ENCODE peak calls at places on chromosomes 13 and 19, in seven cellular contexts. One of them, this sample, is unnamed.

GRCh38 chr19:28523619-28524018 is 689.3 kb downstream of the UQCRFS1 start:
- DNase-seq in ovary: no peak
- DNase-seq in gastrocnemius medialis: peak
- DNase-seq in heart right ventricle: no peak
- DNase-seq in AG04450: no peak
- DNase-seq in dorsolateral prefrontal cortex: no peak
- DNase-seq in stomach: no peak
- DNase-seq in this sample: no peak

GRCh38 chr13:100209857-100210580 is 121.1 kb downstream of the PCCA start:
- DNase-seq in ovary: no peak
- DNase-seq in gastrocnemius medialis: no peak
- DNase-seq in heart right ventricle: no peak
- DNase-seq in AG04450: no peak
- DNase-seq in dorsolateral prefrontal cortex: no peak
- DNase-seq in stomach: no peak
- DNase-seq in this sample: peak

GRCh38 chr13:110662105-110662504 is 43.8 kb downstream of the CARS2 start:
- DNase-seq in ovary: no peak
- DNase-seq in gastrocnemius medialis: no peak
- DNase-seq in heart right ventricle: no peak
- DNase-seq in AG04450: no peak
- DNase-seq in dorsolateral prefrontal cortex: no peak
- DNase-seq in stomach: no peak
- DNase-seq in this sample: no peak

GRCh38 chr13:92224052-92224821 is 825.8 kb downstream of the GPC5 start:
- DNase-seq in ovary: no peak
- DNase-seq in gastrocnemius medialis: no peak
- DNase-seq in heart right ventricle: no peak
- DNase-seq in AG04450: peak
- DNase-seq in dorsolateral prefrontal cortex: no peak
- DNase-seq in stomach: no peak
- DNase-seq in this sample: no peak

GRCh38 chr19:41421973-41422372 is 5.2 kb downstream of the B3GNT8 start:
- DNase-seq in ovary: no peak
- DNase-seq in gastrocnemius medialis: no peak
- DNase-seq in heart right ventricle: no peak
- DNase-seq in AG04450: no peak
- DNase-seq in dorsolateral prefrontal cortex: no peak
- DNase-seq in stomach: no peak
- DNase-seq in this sample: no peak

GRCh38 chr19:50204081-50204428 is 633 bp downstream of the MYH14 start:
- DNase-seq in ovary: no peak
- DNase-seq in gastrocnemius medialis: no peak
- DNase-seq in heart right ventricle: no peak
- DNase-seq in AG04450: no peak
- DNase-seq in dorsolateral prefrontal cortex: no peak
- DNase-seq in stomach: no peak
- DNase-seq in this sample: no peak

GRCh38 chr13:41244555-41244954 is 18.8 kb downstream of the MTRF1 start:
- DNase-seq in ovary: no peak
- DNase-seq in gastrocnemius medialis: peak
- DNase-seq in heart right ventricle: no peak
- DNase-seq in AG04450: no peak
- DNase-seq in dorsolateral prefrontal cortex: no peak
- DNase-seq in stomach: no peak
- DNase-seq in this sample: no peak

GRCh38 chr13:24308068-24308445 is 1.3 kb upstream of the C1QTNF9 start:
- DNase-seq in ovary: peak
- DNase-seq in gastrocnemius medialis: no peak
- DNase-seq in heart right ventricle: no peak
- DNase-seq in AG04450: no peak
- DNase-seq in dorsolateral prefrontal cortex: no peak
- DNase-seq in stomach: no peak
- DNase-seq in this sample: no peak

GRCh38 chr13:111970501-111971155 is 96.3 kb upstream of the SOX1 start:
- DNase-seq in ovary: no peak
- DNase-seq in gastrocnemius medialis: no peak
- DNase-seq in heart right ventricle: no peak
- DNase-seq in AG04450: no peak
- DNase-seq in dorsolateral prefrontal cortex: no peak
- DNase-seq in stomach: no peak
- DNase-seq in this sample: no peak

GRCh38 chr13:30042272-30042671 is 191.9 kb upstream of the UBL3 start:
- DNase-seq in ovary: no peak
- DNase-seq in gastrocnemius medialis: no peak
- DNase-seq in heart right ventricle: no peak
- DNase-seq in AG04450: no peak
- DNase-seq in dorsolateral prefrontal cortex: no peak
- DNase-seq in stomach: no peak
- DNase-seq in this sample: no peak

GRCh38 chr13:37715606-37716015 is 117.0 kb upstream of the POSTN start:
- DNase-seq in ovary: no peak
- DNase-seq in gastrocnemius medialis: no peak
- DNase-seq in heart right ventricle: no peak
- DNase-seq in AG04450: peak
- DNase-seq in dorsolateral prefrontal cortex: no peak
- DNase-seq in stomach: no peak
- DNase-seq in this sample: no peak

GRCh38 chr19:53328967-53329366 is 4.6 kb upstream of the ZNF845 start:
- DNase-seq in ovary: peak
- DNase-seq in gastrocnemius medialis: peak
- DNase-seq in heart right ventricle: peak
- DNase-seq in AG04450: no peak
- DNase-seq in dorsolateral prefrontal cortex: no peak
- DNase-seq in stomach: no peak
- DNase-seq in this sample: no peak

GRCh38 chr13:39815345-39816111 is 160.1 kb downstream of the COG6 start:
- DNase-seq in ovary: peak
- DNase-seq in gastrocnemius medialis: no peak
- DNase-seq in heart right ventricle: no peak
- DNase-seq in AG04450: no peak
- DNase-seq in dorsolateral prefrontal cortex: no peak
- DNase-seq in stomach: no peak
- DNase-seq in this sample: no peak

GRCh38 chr13:113937497-113938140 is 36.3 kb downstream of the C13orf46 start:
- DNase-seq in ovary: no peak
- DNase-seq in gastrocnemius medialis: no peak
- DNase-seq in heart right ventricle: no peak
- DNase-seq in AG04450: no peak
- DNase-seq in dorsolateral prefrontal cortex: no peak
- DNase-seq in stomach: no peak
- DNase-seq in this sample: no peak

GRCh38 chr19:5128251-5128931 is 159.5 kb downstream of the KDM4B start:
- DNase-seq in ovary: peak
- DNase-seq in gastrocnemius medialis: peak
- DNase-seq in heart right ventricle: peak
- DNase-seq in AG04450: peak
- DNase-seq in dorsolateral prefrontal cortex: no peak
- DNase-seq in stomach: peak
- DNase-seq in this sample: no peak

GRCh38 chr13:41916173-41916954 is 44.5 kb downstream of the VWA8 start:
- DNase-seq in ovary: no peak
- DNase-seq in gastrocnemius medialis: no peak
- DNase-seq in heart right ventricle: no peak
- DNase-seq in AG04450: peak
- DNase-seq in dorsolateral prefrontal cortex: no peak
- DNase-seq in stomach: no peak
- DNase-seq in this sample: peak

GRCh38 chr13:49828452-49828851 is 36.0 kb upstream of the KPNA3 start:
- DNase-seq in ovary: no peak
- DNase-seq in gastrocnemius medialis: no peak
- DNase-seq in heart right ventricle: no peak
- DNase-seq in AG04450: no peak
- DNase-seq in dorsolateral prefrontal cortex: no peak
- DNase-seq in stomach: no peak
- DNase-seq in this sample: no peak

GRCh38 chr13:104764600-104764999 is 1698.4 kb upstream of the SLC10A2 start:
- DNase-seq in ovary: no peak
- DNase-seq in gastrocnemius medialis: no peak
- DNase-seq in heart right ventricle: no peak
- DNase-seq in AG04450: no peak
- DNase-seq in dorsolateral prefrontal cortex: no peak
- DNase-seq in stomach: no peak
- DNase-seq in this sample: no peak

GRCh38 chr13:79901336-79901735 is 420.4 kb downstream of the NDFIP2 start:
- DNase-seq in ovary: no peak
- DNase-seq in gastrocnemius medialis: no peak
- DNase-seq in heart right ventricle: no peak
- DNase-seq in AG04450: no peak
- DNase-seq in dorsolateral prefrontal cortex: peak
- DNase-seq in stomach: no peak
- DNase-seq in this sample: no peak

GRCh38 chr13:103236213-103236612 is 170.0 kb upstream of the SLC10A2 start:
- DNase-seq in ovary: no peak
- DNase-seq in gastrocnemius medialis: no peak
- DNase-seq in heart right ventricle: no peak
- DNase-seq in AG04450: no peak
- DNase-seq in dorsolateral prefrontal cortex: no peak
- DNase-seq in stomach: no peak
- DNase-seq in this sample: no peak

GRCh38 chr19:34171877-34172660 is at the start of gene LSM14A:
- DNase-seq in ovary: peak
- DNase-seq in gastrocnemius medialis: peak
- DNase-seq in heart right ventricle: peak
- DNase-seq in AG04450: peak
- DNase-seq in dorsolateral prefrontal cortex: peak
- DNase-seq in stomach: peak
- DNase-seq in this sample: peak

GRCh38 chr19:19744641-19745040 is 11.7 kb upstream of the ZNF14 start:
- DNase-seq in ovary: no peak
- DNase-seq in gastrocnemius medialis: no peak
- DNase-seq in heart right ventricle: no peak
- DNase-seq in AG04450: no peak
- DNase-seq in dorsolateral prefrontal cortex: no peak
- DNase-seq in stomach: no peak
- DNase-seq in this sample: no peak

GRCh38 chr13:29908917-29909755 is 58.7 kb upstream of the UBL3 start:
- DNase-seq in ovary: no peak
- DNase-seq in gastrocnemius medialis: no peak
- DNase-seq in heart right ventricle: no peak
- DNase-seq in AG04450: no peak
- DNase-seq in dorsolateral prefrontal cortex: no peak
- DNase-seq in stomach: no peak
- DNase-seq in this sample: no peak

DNA sequence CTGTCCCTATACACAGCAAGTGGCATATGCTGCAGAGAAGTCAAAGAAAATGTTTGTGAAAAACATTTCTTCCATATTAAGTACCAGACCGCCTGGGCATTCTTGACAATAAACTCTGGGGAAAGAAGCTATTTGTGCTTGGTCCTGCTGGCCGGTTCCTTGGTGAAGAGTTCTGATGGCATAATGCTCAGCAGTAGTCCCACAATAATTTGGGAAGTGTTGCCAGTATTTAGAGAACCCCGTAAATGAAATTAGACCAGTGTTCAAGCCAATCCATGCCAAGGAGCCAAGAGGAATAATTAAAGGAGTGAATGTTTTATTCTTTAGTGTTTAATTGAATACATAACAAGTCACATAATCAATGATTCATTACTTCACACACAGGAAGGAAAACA is 6.3 kb downstream of the KCTD12 start:
- DNase-seq in ovary: no peak
- DNase-seq in gastrocnemius medialis: no peak
- DNase-seq in heart right ventricle: no peak
- DNase-seq in AG04450: no peak
- DNase-seq in dorsolateral prefrontal cortex: no peak
- DNase-seq in stomach: no peak
- DNase-seq in this sample: no peak
- H3K4me3 ChIP-seq in ovary: no peak
- H3K4me3 ChIP-seq in gastrocnemius medialis: no peak
- H3K4me3 ChIP-seq in heart right ventricle: peak
- H3K4me3 ChIP-seq in AG04450: no peak
- H3K4me3 ChIP-seq in dorsolateral prefrontal cortex: peak
- H3K4me3 ChIP-seq in stomach: no peak
- H3K4me3 ChIP-seq in this sample: no peak

GRCh38 chr19:30733826-30734550 is 361.8 kb downstream of the ZNF536 start:
- DNase-seq in ovary: peak
- DNase-seq in gastrocnemius medialis: no peak
- DNase-seq in heart right ventricle: no peak
- DNase-seq in AG04450: no peak
- DNase-seq in dorsolateral prefrontal cortex: peak
- DNase-seq in stomach: no peak
- DNase-seq in this sample: no peak
- TF ChIP-seq CTCF in ovary: no peak
- TF ChIP-seq CTCF in gastrocnemius medialis: no peak
- TF ChIP-seq CTCF in heart right ventricle: peak
- TF ChIP-seq CTCF in AG04450: no peak
- TF ChIP-seq CTCF in dorsolateral prefrontal cortex: peak
- TF ChIP-seq CTCF in stomach: no peak
- TF ChIP-seq CTCF in this sample: no peak

DNA sequence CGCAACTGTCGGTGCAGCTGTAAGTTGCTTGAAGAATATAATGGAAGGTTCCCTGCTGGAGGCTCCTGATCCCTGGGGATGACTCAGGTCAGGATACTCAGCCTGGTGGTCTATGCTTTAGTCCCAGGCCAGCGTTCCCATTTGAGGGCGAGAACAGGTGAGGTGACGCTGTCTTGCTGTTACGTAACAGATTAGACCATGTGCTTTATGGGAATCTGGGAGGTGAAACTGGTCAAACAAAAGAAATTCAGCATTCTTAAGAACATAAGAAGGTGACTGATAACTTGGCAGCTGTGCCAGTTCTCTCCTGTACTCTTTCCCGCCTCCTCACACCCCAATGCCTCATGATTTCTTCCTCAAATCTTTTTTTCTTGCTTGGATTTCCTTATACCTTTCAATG is at the start of gene CXCL17:
- DNase-seq in ovary: no peak
- DNase-seq in gastrocnemius medialis: no peak
- DNase-seq in heart right ventricle: no peak
- DNase-seq in AG04450: no peak
- DNase-seq in dorsolateral prefrontal cortex: no peak
- DNase-seq in stomach: peak
- DNase-seq in this sample: no peak
- H3K4me3 ChIP-seq in ovary: no peak
- H3K4me3 ChIP-seq in gastrocnemius medialis: no peak
- H3K4me3 ChIP-seq in heart right ventricle: no peak
- H3K4me3 ChIP-seq in AG04450: no peak
- H3K4me3 ChIP-seq in dorsolateral prefrontal cortex: no peak
- H3K4me3 ChIP-seq in stomach: peak
- H3K4me3 ChIP-seq in this sample: no peak

DNA sequence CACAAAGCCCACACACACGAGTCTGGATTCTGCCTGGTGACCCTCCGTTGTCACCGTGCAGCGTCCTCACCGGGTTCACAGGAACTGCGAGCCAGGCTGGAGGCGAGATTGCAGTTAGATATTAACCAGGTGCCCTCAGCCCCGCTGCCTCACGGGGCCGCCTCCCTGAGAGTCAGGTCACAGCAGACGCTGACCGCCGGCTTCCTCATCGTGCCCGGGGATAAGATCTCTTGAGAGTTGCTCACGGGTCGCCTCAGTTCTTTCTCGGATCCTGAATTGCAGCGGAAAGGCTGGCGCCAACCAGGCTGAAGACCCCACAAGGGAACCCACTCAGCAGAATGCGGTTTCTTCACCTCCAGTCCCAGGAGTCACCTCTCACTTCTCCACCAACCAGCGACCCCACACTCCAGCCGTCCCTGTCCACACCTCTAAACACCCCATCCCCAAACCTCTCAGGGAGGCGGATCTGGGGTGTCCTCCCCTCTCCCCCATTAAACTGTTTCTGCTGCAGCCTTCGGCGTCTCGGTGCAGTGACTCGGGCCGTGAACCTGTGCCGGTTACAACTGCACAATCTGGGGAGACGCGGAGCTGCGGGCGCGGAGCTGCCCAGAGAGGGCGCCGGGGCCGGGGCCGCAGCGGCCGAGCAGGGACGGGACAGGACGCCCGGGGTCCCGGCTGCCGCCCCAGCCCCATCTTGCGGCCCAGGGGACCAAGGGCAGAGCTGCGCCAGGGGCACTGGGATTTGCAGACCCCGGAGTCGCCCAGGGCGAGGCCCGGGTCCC is 591 bp downstream of the ZNF823 start:
- DNase-seq in ovary: peak
- DNase-seq in gastrocnemius medialis: peak
- DNase-seq in heart right ventricle: peak
- DNase-seq in AG04450: no peak
- DNase-seq in dorsolateral prefrontal cortex: no peak
- DNase-seq in stomach: peak
- DNase-seq in this sample: no peak
- TF ChIP-seq CTCF in ovary: no peak
- TF ChIP-seq CTCF in gastrocnemius medialis: no peak
- TF ChIP-seq CTCF in heart right ventricle: peak
- TF ChIP-seq CTCF in AG04450: no peak
- TF ChIP-seq CTCF in dorsolateral prefrontal cortex: no peak
- TF ChIP-seq CTCF in stomach: no peak
- TF ChIP-seq CTCF in this sample: no peak

This sample was measured in retinal pigment epithelial cell.